ENCODE peak calls at places on chromosomes 5 and 9, in five cellular contexts. J is left ventricle myocardium inferior, P is germinal center, N is M059J, F is WTC11. D is an unnamed sample.

GRCh38 chr5:114369680-114370417 is 8.0 kb downstream of the KCNN2 start:
- DNase-seq in P (no peak), J (no peak), F (no peak), N (no peak), D (no peak)

GRCh38 chr5:93644760-93645159 is 61.7 kb downstream of the NR2F1 start:
- DNase-seq in J (no peak), F (no peak), P (no peak), N (no peak), D (no peak)

GRCh38 chr5:98570661-98571181 is 202.7 kb upstream of the RGMB start:
- DNase-seq in J (no peak), P (no peak), F (no peak), N (peak; percentile 50), D (no peak)

GRCh38 chr9:134127065-134127580 is 8.8 kb upstream of the WDR5 start:
- DNase-seq in F (no peak), N (no peak), P (no peak), J (no peak), D (no peak)

GRCh38 chr5:96408276-96408777 is 24.7 kb downstream of the PCSK1 start:
- DNase-seq in N (peak; percentile 88), J (no peak), F (no peak), P (no peak), D (no peak)

GRCh38 chr9:35673132-35673997 is at the start of gene CA9:
- DNase-seq in F (no peak), N (peak; percentile 77), P (no peak), J (peak; percentile 57), D (no peak)

GRCh38 chr5:31632460-31632859 is 6.5 kb upstream of the PDZD2 start:
- DNase-seq in N (peak; percentile 47), F (no peak), P (no peak), J (no peak), D (no peak)

GRCh38 chr9:92609142-92609500 is 60.8 kb downstream of the IPPK start:
- DNase-seq in N (no peak), J (no peak), F (no peak), P (no peak), D (no peak)

GRCh38 chr9:93094294-93095204 is 1.5 kb upstream of the CARD19 start:
- DNase-seq in F (no peak), J (peak; percentile 59), N (no peak), P (peak; percentile 82), D (peak; percentile 6)

GRCh38 chr5:157387683-157388093 is 72.3 kb upstream of the NIPAL4 start:
- DNase-seq in P (no peak), J (no peak), F (no peak), N (peak; percentile 95), D (no peak)

GRCh38 chr5:2102821-2103776 is 220.4 kb upstream of the IRX4 start:
- DNase-seq in P (no peak), J (no peak), F (no peak), N (no peak), D (no peak)

GRCh38 chr9:95080961-95081658 is 236.4 kb downstream of the FANCC start:
- DNase-seq in N (no peak), P (no peak), F (no peak), J (no peak), D (no peak)

GRCh38 chr9:89037891-89038290 is 46.6 kb downstream of the S1PR3 start:
- DNase-seq in N (no peak), F (no peak), P (no peak), J (no peak), D (no peak)